ENCODE peak calls at places on chromosome 3, in ten cellular contexts. Y, B, J, C, G, D, Q, F, H and A are unnamed samples.

GRCh38 chr3:102536479-102536878 is 101.7 kb downstream of the ZPLD1 start:
- DNase-seq in Y (no peak), B (peak), D (peak), G (peak), C (no peak), J (peak), Q (peak), F (peak), H (no peak), A (peak)

GRCh38 chr3:52833202-52833601 is 1.6 kb downstream of the MUSTN1 start:
- DNase-seq in G (no peak), J (no peak), C (no peak), B (no peak), Q (no peak), F (no peak), Y (no peak), D (no peak), H (no peak), A (no peak)

GRCh38 chr3:151766454-151766853 is 32.7 kb downstream of the AADACL2 start:
- DNase-seq in J (peak), F (no peak), H (no peak), G (no peak), B (peak), D (no peak), C (no peak), Y (no peak), Q (no peak), A (no peak)

GRCh38 chr3:100426029-100426682 is 24.8 kb downstream of the LNP1 start:
- DNase-seq in B (no peak), H (no peak), Y (no peak), F (no peak), C (no peak), Q (no peak), D (no peak), J (no peak), G (no peak), A (no peak)

GRCh38 chr3:49656541-49657112 is 17.5 kb upstream of the APEH start:
- DNase-seq in D (peak), Q (no peak), C (no peak), F (no peak), H (no peak), G (no peak), Y (no peak), B (peak), J (no peak), A (no peak)

GRCh38 chr3:115388825-115389224 is 234.5 kb upstream of the GAP43 start:
- DNase-seq in J (no peak), F (no peak), G (no peak), B (no peak), Y (no peak), H (no peak), Q (no peak), D (no peak), C (no peak), A (no peak)

GRCh38 chr3:72738752-72739520 is 109.3 kb downstream of the SHQ1 start:
- DNase-seq in J (peak), Y (peak), Q (peak), F (peak), B (peak), G (peak), H (peak), D (no peak), C (peak), A (no peak)

GRCh38 chr3:8742921-8743605 is 9.5 kb downstream of the CAV3 start:
- DNase-seq in Q (no peak), J (peak), F (no peak), C (no peak), D (no peak), H (no peak), G (no peak), Y (peak), B (peak), A (no peak)

GRCh38 chr3:128348075-128348474 is 118.6 kb downstream of the DNAJB8 start:
- DNase-seq in J (no peak), D (no peak), C (no peak), F (no peak), H (no peak), Y (no peak), G (no peak), Q (no peak), B (no peak), A (no peak)

GRCh38 chr3:193040836-193041672 is 123.4 kb upstream of the MB21D2 start:
- DNase-seq in F (peak), Y (no peak), B (peak), G (peak), C (no peak), H (no peak), J (peak), Q (peak), D (peak), A (peak)

GRCh38 chr3:87654184-87654583 is 377.8 kb upstream of the POU1F1 start:
- DNase-seq in D (no peak), B (no peak), J (no peak), H (no peak), Q (no peak), G (no peak), C (no peak), Y (no peak), F (no peak), A (no peak)

GRCh38 chr3:46673151-46674030 is 20.1 kb downstream of the ALS2CL start:
- DNase-seq in F (no peak), D (no peak), J (no peak), G (no peak), B (no peak), Q (no peak), Y (peak), H (no peak), C (no peak), A (no peak)

GRCh38 chr3:183360971-183361624 is 67.3 kb downstream of the MCF2L2 start:
- DNase-seq in Q (no peak), H (no peak), G (no peak), F (no peak), D (no peak), C (no peak), Y (no peak), B (no peak), J (no peak), A (no peak)

GRCh38 chr3:38154625-38155255 is 10.6 kb upstream of the OXSR1 start:
- DNase-seq in B (no peak), F (no peak), D (no peak), J (no peak), G (no peak), Q (no peak), H (no peak), C (no peak), Y (no peak), A (no peak)

GRCh38 chr3:133930341-133930933 is 34.8 kb upstream of the RAB6B start:
- DNase-seq in Y (no peak), Q (peak), B (peak), J (peak), G (peak), C (no peak), H (no peak), F (peak), D (peak), A (peak)

GRCh38 chr3:52934626-52935530 is 37.5 kb upstream of the STIMATE start:
- DNase-seq in G (peak), Q (peak), Y (peak), C (no peak), H (peak), D (peak), J (peak), F (peak), B (peak), A (peak)

GRCh38 chr3:174775603-174776002 is 83.5 kb upstream of the NAALADL2 start:
- DNase-seq in C (no peak), D (no peak), Y (no peak), G (no peak), J (no peak), H (no peak), Q (no peak), F (no peak), B (no peak), A (no peak)

GRCh38 chr3:59829527-59829926 is 779.7 kb upstream of the CFAP20DC start:
- DNase-seq in C (no peak), J (no peak), G (no peak), Y (no peak), Q (no peak), F (no peak), D (no peak), H (no peak), B (no peak), A (no peak)

GRCh38 chr3:194089357-194090177 is 46.4 kb upstream of the HES1 start:
- DNase-seq in G (no peak), D (peak), B (peak), C (peak), F (peak), J (peak), H (no peak), Q (peak), Y (no peak), A (peak)

GRCh38 chr3:146750196-146750595 is 145.1 kb upstream of the PLSCR5 start:
- DNase-seq in G (no peak), D (no peak), Y (no peak), Q (no peak), J (no peak), H (no peak), F (no peak), B (peak), C (no peak), A (no peak)

GRCh38 chr3:47260605-47261004 is 22.0 kb downstream of the KIF9 start:
- DNase-seq in G (no peak), J (no peak), C (no peak), H (no peak), Y (no peak), D (no peak), F (no peak), Q (no peak), B (no peak), A (no peak)

GRCh38 chr3:19866751-19867347 is 67.2 kb downstream of the EFHB start:
- DNase-seq in D (peak), Y (peak), B (peak), C (peak), J (peak), G (peak), Q (peak), F (peak), H (peak), A (peak)

GRCh38 chr3:79018671-79019136 is 749.1 kb downstream of the ROBO1 start:
- DNase-seq in Y (no peak), B (peak), C (peak), J (peak), Q (peak), D (peak), H (peak), F (peak), G (peak), A (no peak)